ENCODE peak calls at places on chromosomes 11 and 22, in ten cellular contexts. N, Z, J, T, Y, U, A, M, K and E are unnamed samples.

GRCh38 chr22:37588540-37589215 is 8.8 kb upstream of the LGALS2 start:
- DNase-seq in Y (no peak), N (no peak), U (no peak), M (no peak), K (no peak), J (no peak), T (no peak), A (no peak), Z (no peak), E (peak; percentile 42)

GRCh38 chr11:11038339-11039248 is 180.7 kb upstream of the ZBED5 start:
- DNase-seq in K (no peak), Y (no peak), U (no peak), A (no peak), T (no peak), Z (no peak), M (no peak), N (no peak), J (no peak), E (no peak)

GRCh38 chr11:9385288-9385902 is 943 bp downstream of the IPO7 start:
- DNase-seq in T (no peak), Y (no peak), U (no peak), K (no peak), Z (no peak), M (no peak), A (no peak), J (no peak), N (no peak), E (peak; percentile 77)

GRCh38 chr11:115499891-115500290 is 4.3 kb downstream of the CADM1 start:
- DNase-seq in A (no peak), J (no peak), T (no peak), Y (no peak), Z (no peak), K (no peak), N (no peak), U (no peak), M (no peak), E (no peak)

GRCh38 chr11:2588809-2589537 is 110.8 kb downstream of the KCNQ1OT1 start:
- DNase-seq in Y (no peak), N (no peak), Z (no peak), T (no peak), U (peak; percentile 3), M (no peak), J (no peak), K (no peak), A (no peak), E (no peak)

GRCh38 chr11:134663506-134664313 is 251.7 kb upstream of the B3GAT1 start:
- DNase-seq in T (no peak), Z (no peak), N (no peak), Y (no peak), J (no peak), M (no peak), A (no peak), K (no peak), U (no peak), E (no peak)

GRCh38 chr11:75376175-75376574 is 23.1 kb upstream of the RPS3 start:
- DNase-seq in N (no peak), J (no peak), A (no peak), Z (no peak), T (no peak), U (no peak), M (no peak), K (no peak), Y (no peak), E (peak; percentile 29)

GRCh38 chr11:35216962-35217667 is 78.1 kb downstream of the CD44 start:
- DNase-seq in Z (no peak), Y (no peak), A (no peak), U (peak; percentile 59), N (no peak), M (no peak), K (no peak), T (no peak), J (no peak), E (no peak)

GRCh38 chr11:64777449-64778222 is 706 bp downstream of the SF1 start:
- DNase-seq in T (peak; percentile 78), Z (peak; percentile 71), K (peak; percentile 76), U (peak; percentile 87), J (peak; percentile 90), A (peak; percentile 69), Y (peak; percentile 80), N (peak; percentile 94), M (peak; percentile 79), E (peak; percentile 81)